ENCODE peak calls at places on chromosomes 3 and 15, in eight cellular contexts. One of them, this sample, is unnamed.

GRCh38 chr15:38844683-38845195 is 280.1 kb upstream of the RASGRP1 start:
- DNase-seq in breast epithelium: no peak
- DNase-seq in sigmoid colon: no peak
- DNase-seq in GM23338: no peak
- DNase-seq in Panc1: no peak
- DNase-seq in HCT116: no peak
- DNase-seq in upper lobe of left lung: no peak
- DNase-seq in transverse colon: no peak
- DNase-seq in this sample: no peak

GRCh38 chr3:53843195-53844177 is 2.7 kb downstream of the CHDH start:
- DNase-seq in Panc1: no peak
- DNase-seq in transverse colon: no peak
- DNase-seq in sigmoid colon: no peak
- DNase-seq in HCT116: no peak
- DNase-seq in GM23338: no peak
- DNase-seq in upper lobe of left lung: no peak
- DNase-seq in breast epithelium: no peak
- DNase-seq in this sample: no peak

GRCh38 chr3:65568497-65568896 is 470.2 kb downstream of the MAGI1 start:
- DNase-seq in Panc1: no peak
- DNase-seq in HCT116: no peak
- DNase-seq in transverse colon: no peak
- DNase-seq in sigmoid colon: no peak
- DNase-seq in GM23338: no peak
- DNase-seq in breast epithelium: no peak
- DNase-seq in upper lobe of left lung: no peak
- DNase-seq in this sample: peak; percentile 71

GRCh38 chr15:58221591-58222241 is 83.5 kb downstream of the AQP9 start:
- DNase-seq in breast epithelium: no peak
- DNase-seq in Panc1: no peak
- DNase-seq in HCT116: peak; percentile 36
- DNase-seq in transverse colon: peak; percentile 18
- DNase-seq in GM23338: peak; percentile 43
- DNase-seq in sigmoid colon: no peak
- DNase-seq in upper lobe of left lung: peak; percentile 44
- DNase-seq in this sample: peak; percentile 28

GRCh38 chr15:90463381-90463780 is 66.3 kb upstream of the CRTC3 start:
- DNase-seq in transverse colon: no peak
- DNase-seq in breast epithelium: no peak
- DNase-seq in HCT116: no peak
- DNase-seq in Panc1: peak; percentile 33
- DNase-seq in sigmoid colon: no peak
- DNase-seq in GM23338: no peak
- DNase-seq in upper lobe of left lung: no peak
- DNase-seq in this sample: no peak

GRCh38 chr3:9028134-9028533 is 64.9 kb upstream of the RAD18 start:
- DNase-seq in GM23338: no peak
- DNase-seq in HCT116: no peak
- DNase-seq in sigmoid colon: peak; percentile 95
- DNase-seq in transverse colon: peak; percentile 76
- DNase-seq in upper lobe of left lung: peak; percentile 76
- DNase-seq in breast epithelium: peak; percentile 86
- DNase-seq in Panc1: no peak
- DNase-seq in this sample: peak; percentile 96

GRCh38 chr3:126926684-126927404 is 56.1 kb upstream of the PLXNA1 start:
- DNase-seq in HCT116: peak; percentile 19
- DNase-seq in sigmoid colon: peak; percentile 79
- DNase-seq in GM23338: no peak
- DNase-seq in Panc1: peak; percentile 24
- DNase-seq in upper lobe of left lung: no peak
- DNase-seq in transverse colon: no peak
- DNase-seq in breast epithelium: no peak
- DNase-seq in this sample: no peak

GRCh38 chr3:33513262-33513863 is 73.2 kb upstream of the UBP1 start:
- DNase-seq in GM23338: no peak
- DNase-seq in upper lobe of left lung: no peak
- DNase-seq in HCT116: no peak
- DNase-seq in breast epithelium: no peak
- DNase-seq in Panc1: no peak
- DNase-seq in sigmoid colon: no peak
- DNase-seq in transverse colon: no peak
- DNase-seq in this sample: no peak

GRCh38 chr3:23981136-23981535 is 36.0 kb downstream of the NR1D2 start:
- DNase-seq in sigmoid colon: peak; percentile 70
- DNase-seq in Panc1: no peak
- DNase-seq in GM23338: no peak
- DNase-seq in upper lobe of left lung: no peak
- DNase-seq in HCT116: no peak
- DNase-seq in transverse colon: no peak
- DNase-seq in breast epithelium: no peak
- DNase-seq in this sample: no peak

GRCh38 chr3:70970136-70970535 is 613.4 kb downstream of the FOXP1 start:
- DNase-seq in transverse colon: no peak
- DNase-seq in HCT116: no peak
- DNase-seq in upper lobe of left lung: no peak
- DNase-seq in breast epithelium: no peak
- DNase-seq in sigmoid colon: no peak
- DNase-seq in GM23338: no peak
- DNase-seq in Panc1: no peak
- DNase-seq in this sample: no peak

GRCh38 chr15:64622410-64623260 is 152.8 kb downstream of the RBPMS2 start:
- DNase-seq in breast epithelium: no peak
- DNase-seq in HCT116: no peak
- DNase-seq in transverse colon: peak; percentile 19
- DNase-seq in Panc1: no peak
- DNase-seq in GM23338: no peak
- DNase-seq in sigmoid colon: no peak
- DNase-seq in upper lobe of left lung: no peak
- DNase-seq in this sample: no peak

GRCh38 chr3:60803812-60804211 is 447.4 kb downstream of the FHIT start:
- DNase-seq in GM23338: no peak
- DNase-seq in upper lobe of left lung: no peak
- DNase-seq in sigmoid colon: no peak
- DNase-seq in breast epithelium: no peak
- DNase-seq in transverse colon: no peak
- DNase-seq in Panc1: no peak
- DNase-seq in HCT116: no peak
- DNase-seq in this sample: no peak

GRCh38 chr15:99385865-99386264 is 134.6 kb downstream of the LRRC28 start:
- DNase-seq in transverse colon: peak; percentile 75
- DNase-seq in GM23338: no peak
- DNase-seq in sigmoid colon: no peak
- DNase-seq in Panc1: no peak
- DNase-seq in upper lobe of left lung: peak; percentile 70
- DNase-seq in HCT116: no peak
- DNase-seq in breast epithelium: no peak
- DNase-seq in this sample: peak; percentile 65

GRCh38 chr3:140176526-140176925 is 241.5 kb downstream of the CLSTN2 start:
- DNase-seq in upper lobe of left lung: no peak
- DNase-seq in HCT116: no peak
- DNase-seq in breast epithelium: no peak
- DNase-seq in Panc1: no peak
- DNase-seq in transverse colon: no peak
- DNase-seq in GM23338: no peak
- DNase-seq in sigmoid colon: no peak
- DNase-seq in this sample: no peak

GRCh38 chr15:74167891-74168331 is 5.6 kb upstream of the ISLR start:
- DNase-seq in upper lobe of left lung: no peak
- DNase-seq in HCT116: no peak
- DNase-seq in GM23338: no peak
- DNase-seq in Panc1: no peak
- DNase-seq in sigmoid colon: peak; percentile 61
- DNase-seq in transverse colon: no peak
- DNase-seq in breast epithelium: no peak
- DNase-seq in this sample: peak; percentile 17

GRCh38 chr3:186400677-186401076 is 38.6 kb upstream of the DGKG start:
- DNase-seq in breast epithelium: no peak
- DNase-seq in HCT116: no peak
- DNase-seq in transverse colon: no peak
- DNase-seq in Panc1: no peak
- DNase-seq in GM23338: no peak
- DNase-seq in upper lobe of left lung: no peak
- DNase-seq in sigmoid colon: no peak
- DNase-seq in this sample: no peak

GRCh38 chr3:132261501-132261900 is 55.7 kb upstream of the ACP3 start:
- DNase-seq in HCT116: no peak
- DNase-seq in transverse colon: no peak
- DNase-seq in Panc1: no peak
- DNase-seq in breast epithelium: no peak
- DNase-seq in sigmoid colon: no peak
- DNase-seq in GM23338: no peak
- DNase-seq in upper lobe of left lung: no peak
- DNase-seq in this sample: no peak

GRCh38 chr3:167978071-167978470 is 117.7 kb downstream of the GOLIM4 start:
- DNase-seq in sigmoid colon: no peak
- DNase-seq in transverse colon: peak; percentile 74
- DNase-seq in upper lobe of left lung: no peak
- DNase-seq in HCT116: no peak
- DNase-seq in GM23338: no peak
- DNase-seq in Panc1: no peak
- DNase-seq in breast epithelium: no peak
- DNase-seq in this sample: peak; percentile 76

GRCh38 chr15:79064496-79064895 is 26.1 kb downstream of the RASGRF1 start:
- DNase-seq in GM23338: no peak
- DNase-seq in sigmoid colon: no peak
- DNase-seq in upper lobe of left lung: no peak
- DNase-seq in Panc1: no peak
- DNase-seq in breast epithelium: no peak
- DNase-seq in HCT116: no peak
- DNase-seq in transverse colon: no peak
- DNase-seq in this sample: no peak

GRCh38 chr15:79066391-79067090 is 24.0 kb downstream of the RASGRF1 start:
- DNase-seq in breast epithelium: no peak
- DNase-seq in GM23338: no peak
- DNase-seq in HCT116: no peak
- DNase-seq in sigmoid colon: peak; percentile 49
- DNase-seq in upper lobe of left lung: no peak
- DNase-seq in transverse colon: no peak
- DNase-seq in Panc1: no peak
- DNase-seq in this sample: no peak

GRCh38 chr15:79067434-79067833 is 23.1 kb downstream of the RASGRF1 start:
- DNase-seq in upper lobe of left lung: no peak
- DNase-seq in Panc1: no peak
- DNase-seq in breast epithelium: no peak
- DNase-seq in sigmoid colon: peak; percentile 88
- DNase-seq in HCT116: no peak
- DNase-seq in transverse colon: peak; percentile 22
- DNase-seq in GM23338: no peak
- DNase-seq in this sample: no peak

GRCh38 chr15:79065361-79065743 is 25.2 kb downstream of the RASGRF1 start:
- DNase-seq in sigmoid colon: no peak
- DNase-seq in GM23338: no peak
- DNase-seq in HCT116: no peak
- DNase-seq in breast epithelium: no peak
- DNase-seq in Panc1: no peak
- DNase-seq in upper lobe of left lung: no peak
- DNase-seq in transverse colon: no peak
- DNase-seq in this sample: no peak

DNA sequence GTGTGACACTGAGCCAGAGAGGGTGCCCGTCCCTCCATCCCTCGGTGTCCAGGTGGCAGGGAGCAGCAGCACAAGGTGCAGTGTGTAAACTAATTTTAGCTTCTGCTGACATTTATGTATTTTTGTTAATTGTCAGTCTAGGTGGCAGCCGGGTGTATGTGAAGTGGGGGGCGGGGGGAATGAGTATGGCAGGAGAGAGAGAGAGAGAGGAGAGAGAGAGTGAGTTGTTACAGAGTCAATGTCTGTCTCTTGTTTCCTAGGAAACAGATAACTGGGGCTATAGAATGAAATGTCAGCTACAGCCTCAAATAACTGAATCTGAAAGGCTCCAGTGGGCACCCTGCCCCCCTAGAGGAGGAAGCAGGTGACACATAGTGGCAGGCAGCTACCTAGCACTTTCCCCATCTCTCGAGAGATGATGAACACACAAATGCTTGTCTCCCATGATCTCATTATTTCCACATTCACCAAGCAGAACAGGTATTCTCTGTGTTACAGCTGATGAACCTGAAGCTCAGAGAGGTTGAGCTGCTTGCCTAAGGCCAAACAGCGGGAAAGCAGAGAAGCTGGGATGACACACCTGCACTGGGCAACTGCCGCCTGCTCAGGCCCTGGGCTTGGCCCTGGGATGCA is 24.7 kb downstream of the RASGRF1 start:
- DNase-seq in GM23338: peak; percentile 11
- DNase-seq in HCT116: no peak
- DNase-seq in Panc1: no peak
- DNase-seq in upper lobe of left lung: no peak
- DNase-seq in sigmoid colon: peak; percentile 49
- DNase-seq in transverse colon: no peak
- DNase-seq in breast epithelium: no peak
- DNase-seq in this sample: no peak
- TF ChIP-seq POLR2AphosphoS5 in GM23338: no peak
- TF ChIP-seq POLR2AphosphoS5 in HCT116: no peak
- TF ChIP-seq POLR2AphosphoS5 in Panc1: no peak
- TF ChIP-seq POLR2AphosphoS5 in upper lobe of left lung: no peak
- TF ChIP-seq POLR2AphosphoS5 in sigmoid colon: no peak
- TF ChIP-seq POLR2AphosphoS5 in transverse colon: no peak
- TF ChIP-seq POLR2AphosphoS5 in breast epithelium: no peak
- TF ChIP-seq POLR2AphosphoS5 in this sample: no peak

GRCh38 chr15:66729339-66729951 is 27.4 kb downstream of the SMAD6 start:
- DNase-seq in breast epithelium: no peak
- DNase-seq in transverse colon: no peak
- DNase-seq in sigmoid colon: peak; percentile 69
- DNase-seq in Panc1: no peak
- DNase-seq in HCT116: no peak
- DNase-seq in upper lobe of left lung: no peak
- DNase-seq in GM23338: peak; percentile 40
- DNase-seq in this sample: no peak
- H3K4me3 ChIP-seq in breast epithelium: peak overlapping the region; percentile 20
- H3K4me3 ChIP-seq in transverse colon: no peak overlapping the region
- H3K4me3 ChIP-seq in sigmoid colon: peak overlapping the region; percentile 16
- H3K4me3 ChIP-seq in Panc1: no peak overlapping the region
- H3K4me3 ChIP-seq in HCT116: no peak overlapping the region
- H3K4me3 ChIP-seq in upper lobe of left lung: peak overlapping the region; percentile 32
- H3K4me3 ChIP-seq in GM23338: no peak overlapping the region
- H3K4me3 ChIP-seq in this sample: peak overlapping the region; percentile 24

DNA sequence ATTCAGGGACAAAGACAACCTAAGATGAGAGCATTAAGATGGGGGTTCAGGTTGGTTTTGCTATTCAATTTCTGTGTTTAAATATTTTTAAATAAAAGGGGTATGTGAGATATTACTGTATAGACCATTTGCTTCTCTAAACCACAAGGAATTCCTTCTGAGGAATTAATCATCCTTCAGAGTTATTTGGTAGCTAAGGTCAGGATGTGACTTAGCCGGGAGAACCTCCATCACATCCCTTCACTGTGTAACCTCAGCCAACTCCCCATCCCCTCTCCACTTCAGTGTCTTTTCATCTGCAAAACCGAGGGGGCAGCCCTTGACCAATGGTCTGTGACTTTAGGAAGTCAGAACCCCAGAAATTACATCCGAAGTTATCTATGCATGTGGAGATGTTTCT is 48.7 kb upstream of the SKOR1 start:
- DNase-seq in HCT116: no peak
- DNase-seq in sigmoid colon: no peak
- DNase-seq in breast epithelium: no peak
- DNase-seq in GM23338: no peak
- DNase-seq in Panc1: no peak
- DNase-seq in upper lobe of left lung: no peak
- DNase-seq in transverse colon: no peak
- DNase-seq in this sample: no peak
- H3K4me1 ChIP-seq in HCT116: no peaks in the 10 kb centered on the region
- H3K4me1 ChIP-seq in sigmoid colon: no peaks in the 10 kb centered on the region
- H3K4me1 ChIP-seq in breast epithelium: no peaks in the 10 kb centered on the region
- H3K4me1 ChIP-seq in GM23338: peaks cover 21% of the 10 kb centered on the region
- H3K4me1 ChIP-seq in Panc1: no peaks in the 10 kb centered on the region
- H3K4me1 ChIP-seq in upper lobe of left lung: no peaks in the 10 kb centered on the region
- H3K4me1 ChIP-seq in transverse colon: no peaks in the 10 kb centered on the region
- H3K4me1 ChIP-seq in this sample: no peaks in the 10 kb centered on the region

GRCh38 chr3:112499328-112499727 is at the start of gene BTLA:
- DNase-seq in transverse colon: no peak
- DNase-seq in Panc1: no peak
- DNase-seq in GM23338: no peak
- DNase-seq in breast epithelium: no peak
- DNase-seq in HCT116: no peak
- DNase-seq in sigmoid colon: no peak
- DNase-seq in upper lobe of left lung: no peak
- DNase-seq in this sample: no peak
- TF ChIP-seq POLR2AphosphoS5 in transverse colon: no peak
- TF ChIP-seq POLR2AphosphoS5 in Panc1: no peak
- TF ChIP-seq POLR2AphosphoS5 in GM23338: no peak
- TF ChIP-seq POLR2AphosphoS5 in breast epithelium: no peak
- TF ChIP-seq POLR2AphosphoS5 in HCT116: no peak
- TF ChIP-seq POLR2AphosphoS5 in sigmoid colon: no peak
- TF ChIP-seq POLR2AphosphoS5 in upper lobe of left lung: no peak
- TF ChIP-seq POLR2AphosphoS5 in this sample: no peak